ENCODE peak calls at places on chromosome 14, in five cellular contexts. L, B, T, V and F are unnamed samples.

GRCh38 chr14:47539065-47539464 is 136.3 kb downstream of the MDGA2 start:
- DNase-seq in L (no peak), B (peak), T (peak), V (no peak), F (no peak)

GRCh38 chr14:21071225-21072041 is 1.3 kb downstream of the ARHGEF40 start:
- DNase-seq in L (peak), B (peak), T (peak), V (peak), F (peak)

GRCh38 chr14:50001146-50001998 is 108.5 kb downstream of the ARF6 start:
- DNase-seq in L (peak), B (peak), T (peak), V (no peak), F (peak)

GRCh38 chr14:24903337-24903736 is 146.6 kb downstream of the STXBP6 start:
- DNase-seq in L (no peak), B (peak), T (no peak), V (no peak), F (no peak)

GRCh38 chr14:21133896-21134295 is 22.0 kb downstream of the OR5AU1 start:
- DNase-seq in L (no peak), B (no peak), T (no peak), V (no peak), F (no peak)

GRCh38 chr14:29710015-29710414 is 217.6 kb downstream of the PRKD1 start:
- DNase-seq in L (no peak), B (peak), T (no peak), V (no peak), F (no peak)

GRCh38 chr14:105540811-105541210 is 14.4 kb downstream of the TMEM121 start:
- DNase-seq in L (no peak), B (no peak), T (no peak), V (peak), F (no peak)

GRCh38 chr14:75971509-75971908 is 10.3 kb downstream of the TGFB3 start:
- DNase-seq in L (no peak), B (no peak), T (no peak), V (no peak), F (no peak)

GRCh38 chr14:68084256-68084655 is 264.7 kb downstream of the RAD51B start:
- DNase-seq in L (no peak), B (peak), T (no peak), V (no peak), F (peak)

GRCh38 chr14:93113678-93114067 is 2.1 kb downstream of the ITPK1 start:
- DNase-seq in L (no peak), B (no peak), T (no peak), V (no peak), F (no peak)

GRCh38 chr14:59244581-59244980 is 56.1 kb downstream of the DAAM1 start:
- DNase-seq in L (no peak), B (no peak), T (no peak), V (no peak), F (no peak)

GRCh38 chr14:105155071-105155651 is 13.4 kb downstream of the JAG2 start:
- DNase-seq in L (no peak), B (no peak), T (no peak), V (peak), F (no peak)

GRCh38 chr14:34660796-34661195 is 30.8 kb upstream of the SNX6 start:
- DNase-seq in L (no peak), B (no peak), T (no peak), V (no peak), F (no peak)

GRCh38 chr14:53412819-53413664 is 259.9 kb upstream of the DDHD1 start:
- DNase-seq in L (peak), B (peak), T (peak), V (no peak), F (peak)

GRCh38 chr14:42307239-42307825 is 700.7 kb downstream of the LRFN5 start:
- DNase-seq in L (no peak), B (no peak), T (peak), V (no peak), F (no peak)

GRCh38 chr14:60482743-60483142 is 3.1 kb downstream of the C14orf39 start:
- DNase-seq in L (no peak), B (peak), T (no peak), V (no peak), F (no peak)

GRCh38 chr14:34124585-34124984 is 173.7 kb upstream of the EGLN3 start:
- DNase-seq in L (no peak), B (no peak), T (no peak), V (no peak), F (no peak)

GRCh38 chr14:105364100-105364708 is 34.1 kb upstream of the TEX22 start:
- DNase-seq in L (peak), B (peak), T (no peak), V (no peak), F (no peak)

GRCh38 chr14:75905505-75905904 is 76.3 kb downstream of the TGFB3 start:
- DNase-seq in L (no peak), B (peak), T (no peak), V (no peak), F (no peak)

GRCh38 chr14:30131698-30132097 is 204.1 kb upstream of the PRKD1 start:
- DNase-seq in L (no peak), B (no peak), T (no peak), V (no peak), F (no peak)

GRCh38 chr14:104353221-104353920 is 215.0 kb downstream of the KIF26A start:
- DNase-seq in L (no peak), B (no peak), T (no peak), V (no peak), F (no peak)

GRCh38 chr14:91517013-91517412 is 6.9 kb upstream of the PPP4R3A start:
- DNase-seq in L (no peak), B (no peak), T (no peak), V (no peak), F (no peak)

GRCh38 chr14:26180221-26180620 is 417.6 kb downstream of the NOVA1 start:
- DNase-seq in L (no peak), B (no peak), T (no peak), V (no peak), F (no peak)

GRCh38 chr14:71472281-71472960 is 459.8 kb upstream of the RGS6 start:
- DNase-seq in L (peak), B (peak), T (no peak), V (no peak), F (peak)

GRCh38 chr14:34266344-34266743 is 195.7 kb downstream of the SPTSSA start:
- DNase-seq in L (no peak), B (no peak), T (no peak), V (no peak), F (no peak)

GRCh38 chr14:69317780-69318179 is 57.8 kb downstream of the GALNT16 start:
- DNase-seq in L (no peak), B (no peak), T (peak), V (peak), F (peak)

GRCh38 chr14:36477266-36477665 is 42.8 kb downstream of the NKX2-1 start:
- DNase-seq in L (no peak), B (no peak), T (no peak), V (no peak), F (no peak)

GRCh38 chr14:92637228-92637627 is 111.2 kb downstream of the LGMN start:
- DNase-seq in L (no peak), B (peak), T (no peak), V (no peak), F (no peak)

GRCh38 chr14:99037777-99038176 is 234.2 kb downstream of the BCL11B start:
- DNase-seq in L (no peak), B (no peak), T (no peak), V (no peak), F (no peak)

GRCh38 chr14:78010688-78011087 is 159.5 kb upstream of the NRXN3 start:
- DNase-seq in L (no peak), B (peak), T (no peak), V (no peak), F (no peak)

GRCh38 chr14:70392676-70393075 is 24.2 kb downstream of the SYNJ2BP start:
- DNase-seq in L (no peak), B (no peak), T (no peak), V (no peak), F (no peak)

GRCh38 chr14:71300474-71301359 is 393.5 kb downstream of the PCNX1 start:
- DNase-seq in L (no peak), B (peak), T (no peak), V (no peak), F (no peak)

GRCh38 chr14:98198385-98198784 is 1073.6 kb downstream of the BCL11B start:
- DNase-seq in L (peak), B (no peak), T (no peak), V (no peak), F (peak)

GRCh38 chr14:64541971-64542838 is 1.7 kb downstream of the HSPA2 start:
- DNase-seq in L (no peak), B (no peak), T (no peak), V (no peak), F (no peak)